ENCODE peak calls at places on chromosomes 11 and 22, in four cellular contexts. One of them, this sample, is unnamed.

GRCh38 chr11:117314840-117315239 is 1.2 kb downstream of the BACE1 start:
- DNase-seq in A549: no peak
- DNase-seq in K562: peak; percentile 55
- DNase-seq in HepG2: no peak
- DNase-seq in this sample: no peak

GRCh38 chr22:49369726-49370717 is 457.7 kb downstream of the BRD1 start:
- DNase-seq in A549: no peak
- DNase-seq in K562: no peak
- DNase-seq in HepG2: no peak
- DNase-seq in this sample: no peak

GRCh38 chr11:70090989-70091388 is 12.9 kb downstream of the ANO1 start:
- DNase-seq in A549: no peak
- DNase-seq in K562: no peak
- DNase-seq in HepG2: no peak
- DNase-seq in this sample: no peak

GRCh38 chr11:30387891-30388861 is 65.3 kb downstream of the ARL14EP start:
- DNase-seq in A549: no peak
- DNase-seq in K562: no peak
- DNase-seq in HepG2: no peak
- DNase-seq in this sample: no peak

GRCh38 chr22:39242809-39243442 is 1.9 kb downstream of the PDGFB start:
- DNase-seq in A549: no peak
- DNase-seq in K562: peak; percentile 54
- DNase-seq in HepG2: peak; percentile 60
- DNase-seq in this sample: no peak

GRCh38 chr11:128424271-128424709 is 163.1 kb downstream of the ETS1 start:
- DNase-seq in A549: no peak
- DNase-seq in K562: no peak
- DNase-seq in HepG2: no peak
- DNase-seq in this sample: no peak

GRCh38 chr11:69801513-69802335 is 17.5 kb downstream of the FGF3 start:
- DNase-seq in A549: no peak
- DNase-seq in K562: peak; percentile 78
- DNase-seq in HepG2: peak; percentile 34
- DNase-seq in this sample: peak; percentile 35

GRCh38 chr11:3614742-3615171 is 27.0 kb downstream of the ART5 start:
- DNase-seq in A549: no peak
- DNase-seq in K562: no peak
- DNase-seq in HepG2: no peak
- DNase-seq in this sample: no peak

GRCh38 chr11:27863637-27864036 is 163.4 kb upstream of the BDNF start:
- DNase-seq in A549: no peak
- DNase-seq in K562: no peak
- DNase-seq in HepG2: no peak
- DNase-seq in this sample: no peak

GRCh38 chr11:128613300-128613995 is 26.1 kb upstream of the ETS1 start:
- DNase-seq in A549: no peak
- DNase-seq in K562: no peak
- DNase-seq in HepG2: no peak
- DNase-seq in this sample: no peak

GRCh38 chr11:42631223-42631843 is 680.5 kb upstream of the API5 start:
- DNase-seq in A549: no peak
- DNase-seq in K562: no peak
- DNase-seq in HepG2: peak; percentile 12
- DNase-seq in this sample: peak; percentile 33

GRCh38 chr11:119540370-119541125 is 117.6 kb upstream of the THY1 start:
- DNase-seq in A549: no peak
- DNase-seq in K562: no peak
- DNase-seq in HepG2: no peak
- DNase-seq in this sample: no peak

GRCh38 chr11:71496421-71496820 is 30.6 kb upstream of the KRTAP5-7 start:
- DNase-seq in A549: no peak
- DNase-seq in K562: no peak
- DNase-seq in HepG2: no peak
- DNase-seq in this sample: no peak

GRCh38 chr22:32380991-32381390 is 23.3 kb downstream of the RFPL3 start:
- DNase-seq in A549: no peak
- DNase-seq in K562: no peak
- DNase-seq in HepG2: no peak
- DNase-seq in this sample: peak; percentile 6

GRCh38 chr11:64620286-64620962 is 29.4 kb downstream of the SLC22A12 start:
- DNase-seq in A549: no peak
- DNase-seq in K562: no peak
- DNase-seq in HepG2: peak; percentile 9
- DNase-seq in this sample: peak; percentile 20

GRCh38 chr11:26231252-26231661 is 100.7 kb upstream of the ANO3 start:
- DNase-seq in A549: no peak
- DNase-seq in K562: no peak
- DNase-seq in HepG2: no peak
- DNase-seq in this sample: peak; percentile 76

GRCh38 chr11:12981879-12982531 is 27.1 kb upstream of the RASSF10 start:
- DNase-seq in A549: no peak
- DNase-seq in K562: no peak
- DNase-seq in HepG2: peak; percentile 3
- DNase-seq in this sample: no peak

GRCh38 chr11:130156108-130157022 is 3.2 kb upstream of the ST14 start:
- DNase-seq in A549: peak; percentile 28
- DNase-seq in K562: no peak
- DNase-seq in HepG2: no peak
- DNase-seq in this sample: no peak

GRCh38 chr11:129652828-129653227 is 162.8 kb upstream of the TMEM45B start:
- DNase-seq in A549: no peak
- DNase-seq in K562: no peak
- DNase-seq in HepG2: no peak
- DNase-seq in this sample: peak; percentile 79

GRCh38 chr11:80726236-80726635 is 1285.4 kb upstream of the TENM4 start:
- DNase-seq in A549: no peak
- DNase-seq in K562: no peak
- DNase-seq in HepG2: no peak
- DNase-seq in this sample: peak; percentile 47

GRCh38 chr11:15035283-15035682 is 38.1 kb upstream of the CALCB start:
- DNase-seq in A549: no peak
- DNase-seq in K562: no peak
- DNase-seq in HepG2: no peak
- DNase-seq in this sample: no peak

GRCh38 chr11:18590573-18590972 is 2.0 kb upstream of the UEVLD start:
- DNase-seq in A549: no peak
- DNase-seq in K562: no peak
- DNase-seq in HepG2: no peak
- DNase-seq in this sample: no peak

GRCh38 chr11:15826826-15827225 is 529.5 kb downstream of the SOX6 start:
- DNase-seq in A549: peak; percentile 25
- DNase-seq in K562: peak; percentile 67
- DNase-seq in HepG2: no peak
- DNase-seq in this sample: peak; percentile 49

GRCh38 chr11:8268530-8269461 is 5.1 kb upstream of the LMO1 start:
- DNase-seq in A549: no peak
- DNase-seq in K562: no peak
- DNase-seq in HepG2: no peak
- DNase-seq in this sample: no peak

GRCh38 chr11:132472411-132473205 is 1059.7 kb downstream of the OPCML start:
- DNase-seq in A549: no peak
- DNase-seq in K562: no peak
- DNase-seq in HepG2: no peak
- DNase-seq in this sample: no peak

GRCh38 chr11:45141631-45142030 is 4.8 kb upstream of the PRDM11 start:
- DNase-seq in A549: no peak
- DNase-seq in K562: no peak
- DNase-seq in HepG2: no peak
- DNase-seq in this sample: no peak

DNA sequence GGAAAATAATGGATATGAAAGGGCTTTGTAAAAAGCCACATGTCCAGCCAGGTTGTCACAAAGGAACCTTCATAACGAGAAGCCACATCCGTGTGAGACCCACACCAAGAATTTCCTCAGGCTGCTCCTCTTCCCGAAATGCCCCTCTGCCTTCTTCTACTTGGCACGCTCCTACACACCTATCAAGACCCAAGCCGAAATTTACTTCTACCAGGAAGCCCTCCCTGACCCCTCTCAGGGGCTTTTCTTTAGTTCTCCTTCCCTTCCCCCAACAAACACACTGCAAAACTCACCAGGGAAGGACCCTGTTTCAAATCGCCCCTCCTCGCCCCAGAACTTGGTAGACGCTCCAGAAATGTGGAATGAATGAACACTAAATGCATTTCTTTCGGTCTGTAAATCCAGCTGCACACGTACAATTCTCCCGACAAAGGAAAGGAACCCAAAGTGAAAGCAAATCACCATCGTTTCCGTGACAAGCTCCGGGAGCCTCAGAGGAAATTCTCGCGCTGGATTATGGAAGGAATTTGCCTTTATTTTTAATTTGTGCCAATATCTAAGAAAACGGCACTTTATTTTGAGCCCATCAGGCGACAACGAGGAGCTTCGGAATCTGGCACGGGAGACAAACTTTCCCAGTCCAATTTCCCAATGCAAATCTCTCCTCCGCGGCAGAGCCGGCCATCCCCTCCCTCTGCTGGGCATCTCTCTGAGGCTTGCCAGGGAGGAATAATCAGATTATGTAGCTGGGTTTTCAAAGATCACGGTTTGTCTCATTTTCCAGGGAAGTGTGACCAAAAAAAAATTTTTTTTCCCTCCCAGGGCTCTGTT is 13.2 kb upstream of the SHISAL1 start:
- DNase-seq in A549: no peak
- DNase-seq in K562: no peak
- DNase-seq in HepG2: no peak
- DNase-seq in this sample: peak; percentile 56
- H3K4me3 ChIP-seq in A549: peak overlapping the region; percentile 37
- H3K4me3 ChIP-seq in K562: no peak overlapping the region
- H3K4me3 ChIP-seq in HepG2: peak overlapping the region; percentile 35
- H3K4me3 ChIP-seq in this sample: peak overlapping the region; percentile 42

DNA sequence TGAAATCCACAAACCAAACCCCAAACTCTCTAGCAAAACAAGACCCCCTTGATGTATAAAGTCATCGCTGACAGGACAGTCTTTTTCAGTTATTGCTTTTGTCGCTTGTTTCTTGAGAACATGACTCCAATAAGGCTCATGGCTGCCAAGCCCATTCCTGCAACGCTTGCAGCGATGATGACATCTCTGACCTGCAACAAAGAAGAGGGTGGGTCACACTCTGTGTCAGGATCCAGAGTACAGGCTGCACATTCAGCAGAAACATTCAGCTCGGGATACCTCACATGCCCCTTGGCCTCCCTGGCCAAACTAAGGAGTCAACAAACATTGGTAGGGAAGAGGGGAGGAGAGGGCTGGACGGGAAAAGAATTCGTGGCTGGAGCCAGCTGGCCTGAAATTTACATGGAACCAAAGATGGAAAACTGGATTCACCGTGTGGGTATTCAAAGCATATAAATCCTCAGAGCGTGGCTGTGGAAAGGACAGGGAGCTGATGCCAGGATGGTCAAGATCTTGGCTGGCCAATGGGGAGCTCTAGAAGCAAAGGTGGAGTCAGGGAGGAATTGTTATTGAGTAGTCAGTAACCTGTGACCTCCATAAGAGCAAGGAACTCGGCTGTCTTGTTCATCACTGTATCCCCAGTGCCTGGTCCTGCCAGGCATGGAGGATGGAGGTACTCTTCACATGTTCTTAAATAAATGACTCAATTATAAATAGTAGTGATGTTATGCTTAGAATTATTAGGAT is 11.8 kb upstream of the PLAAT2 start:
- DNase-seq in A549: no peak
- DNase-seq in K562: no peak
- DNase-seq in HepG2: peak; percentile 76
- DNase-seq in this sample: no peak
- TF ChIP-seq MYC in A549: no peak
- TF ChIP-seq MYC in K562: no peak
- TF ChIP-seq MYC in HepG2: no peak
- TF ChIP-seq MYC in this sample: no peak

GRCh38 chr11:77422690-77423089 is 51.2 kb downstream of the PAK1 start:
- DNase-seq in A549: no peak
- DNase-seq in K562: no peak
- DNase-seq in HepG2: no peak
- DNase-seq in this sample: no peak

GRCh38 chr11:77424639-77425038 is 49.3 kb downstream of the PAK1 start:
- DNase-seq in A549: no peak
- DNase-seq in K562: peak; percentile 16
- DNase-seq in HepG2: no peak
- DNase-seq in this sample: no peak

GRCh38 chr11:77423624-77424023 is 50.3 kb downstream of the PAK1 start:
- DNase-seq in A549: no peak
- DNase-seq in K562: no peak
- DNase-seq in HepG2: no peak
- DNase-seq in this sample: no peak

GRCh38 chr11:77431813-77432212 is 42.1 kb downstream of the PAK1 start:
- DNase-seq in A549: no peak
- DNase-seq in K562: no peak
- DNase-seq in HepG2: no peak
- DNase-seq in this sample: no peak

GRCh38 chr11:77428598-77428997 is 45.3 kb downstream of the PAK1 start:
- DNase-seq in A549: no peak
- DNase-seq in K562: no peak
- DNase-seq in HepG2: no peak
- DNase-seq in this sample: no peak
- TF ChIP-seq JUN in A549: no peak
- TF ChIP-seq JUN in K562: no peak
- TF ChIP-seq JUN in HepG2: no peak
- TF ChIP-seq JUN in this sample: no peak

GRCh38 chr22:40345801-40346177 is 511 bp upstream of the ADSL start:
- DNase-seq in A549: no peak
- DNase-seq in K562: peak; percentile 25
- DNase-seq in HepG2: peak; percentile 10
- DNase-seq in this sample: no peak

GRCh38 chr22:40347300-40347699 is 1.0 kb downstream of the ADSL start:
- DNase-seq in A549: no peak
- DNase-seq in K562: no peak
- DNase-seq in HepG2: no peak
- DNase-seq in this sample: no peak

GRCh38 chr22:40345271-40345670 is 1.0 kb upstream of the ADSL start:
- DNase-seq in A549: no peak
- DNase-seq in K562: no peak
- DNase-seq in HepG2: no peak
- DNase-seq in this sample: no peak

GRCh38 chr22:40346178-40347064 is at the start of gene ADSL:
- DNase-seq in A549: peak; percentile 82
- DNase-seq in K562: peak; percentile 84
- DNase-seq in HepG2: peak; percentile 79
- DNase-seq in this sample: peak; percentile 85

DNA sequence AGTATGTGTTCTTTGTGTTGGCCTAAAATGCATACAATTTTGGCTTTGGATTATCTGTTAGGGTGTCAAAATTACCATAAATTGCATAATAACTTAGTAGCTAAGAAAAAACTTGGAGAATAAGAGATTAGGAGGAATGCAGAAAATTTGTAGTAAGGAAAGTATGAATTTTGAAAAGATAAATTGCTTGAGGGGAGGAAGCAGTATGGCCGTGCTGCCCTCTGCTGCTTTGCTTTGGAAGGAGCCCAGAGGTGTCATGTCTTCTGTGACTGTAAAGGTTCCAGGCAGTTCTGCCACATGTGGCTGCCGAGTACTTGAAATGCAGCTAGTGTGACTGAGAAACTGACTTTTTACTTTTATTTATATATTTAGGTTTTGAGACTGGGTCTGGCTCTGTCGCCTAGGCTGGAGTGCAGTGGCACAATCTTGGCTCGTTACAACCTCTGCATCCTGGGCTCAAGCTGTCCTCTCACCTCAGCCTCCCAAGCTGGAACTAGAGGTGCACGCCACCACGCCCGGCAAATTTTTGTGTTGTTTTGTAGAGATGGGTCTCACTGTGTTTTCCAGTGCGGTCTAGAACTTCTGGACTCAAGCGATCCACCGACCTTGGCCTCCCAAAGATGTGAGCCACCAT is 1.8 kb downstream of the ADSL start:
- DNase-seq in A549: peak; percentile 46
- DNase-seq in K562: peak; percentile 47
- DNase-seq in HepG2: peak; percentile 38
- DNase-seq in this sample: peak; percentile 65
- H3K4me3 ChIP-seq in A549: peak overlapping the region; percentile 72
- H3K4me3 ChIP-seq in K562: peak overlapping the region; percentile 73
- H3K4me3 ChIP-seq in HepG2: peak overlapping the region; percentile 84
- H3K4me3 ChIP-seq in this sample: peak overlapping the region; percentile 90